ENCODE peak calls at places on chromosomes 11 and 22, in seven cellular contexts. B, K, M, E, X, W and L are unnamed samples.

GRCh38 chr11:80136991-80137390 is 696.2 kb upstream of the TENM4 start:
- DNase-seq in K (no peak), X (no peak), E (no peak), W (no peak), B (no peak), M (no peak), L (no peak)

GRCh38 chr11:33060271-33060670 is 20.9 kb downstream of the TCP11L1 start:
- DNase-seq in K (no peak), B (no peak), W (no peak), E (no peak), M (no peak), X (no peak), L (no peak)

GRCh38 chr11:36162282-36162825 is 126.9 kb downstream of the COMMD9 start:
- DNase-seq in W (no peak), E (no peak), K (no peak), M (no peak), X (no peak), B (no peak), L (no peak)

GRCh38 chr11:121328967-121329653 is 36.5 kb downstream of the SC5D start:
- DNase-seq in B (no peak), X (no peak), E (no peak), W (no peak), K (no peak), M (no peak), L (no peak)

GRCh38 chr22:26169312-26170111 is at the start of gene SEZ6L:
- DNase-seq in B (no peak), M (no peak), E (peak; percentile 31), W (peak; percentile 18), X (no peak), K (peak; percentile 41), L (no peak)

GRCh38 chr22:26681395-26681821 is 24.0 kb downstream of the MIAT start:
- DNase-seq in E (no peak), K (no peak), X (no peak), M (no peak), W (no peak), B (no peak), L (no peak)

GRCh38 chr11:34637303-34637702 is 16.4 kb downstream of the EHF start:
- DNase-seq in M (no peak), E (no peak), X (no peak), K (no peak), B (no peak), W (no peak), L (peak; percentile 71)

GRCh38 chr22:16717699-16718558 is 107.3 kb downstream of the XKR3 start:
- DNase-seq in B (no peak), K (no peak), W (no peak), E (no peak), M (no peak), X (no peak), L (no peak)

GRCh38 chr11:83156996-83157754 is at the start of gene PCF11:
- DNase-seq in E (no peak), K (peak; percentile 92), B (no peak), X (no peak), W (no peak), M (no peak), L (no peak)

GRCh38 chr11:110962907-110963306 is 250.7 kb upstream of the ARHGAP20 start:
- DNase-seq in X (no peak), M (no peak), W (no peak), E (no peak), K (no peak), B (no peak), L (no peak)

GRCh38 chr11:77074626-77075221 is 8.0 kb downstream of the CAPN5 start:
- DNase-seq in M (no peak), E (no peak), X (no peak), K (no peak), B (no peak), W (no peak), L (no peak)

GRCh38 chr22:29679316-29679715 is 40.5 kb upstream of the CABP7 start:
- DNase-seq in B (no peak), E (no peak), K (no peak), M (no peak), W (no peak), X (no peak), L (peak; percentile 71)

GRCh38 chr11:66415423-66415822 is 5.4 kb upstream of the NPAS4 start:
- DNase-seq in X (no peak), W (no peak), M (no peak), K (no peak), B (no peak), E (no peak), L (no peak)

GRCh38 chr11:93000511-93001476 is 31.3 kb downstream of the MTNR1B start:
- DNase-seq in M (peak; percentile 90), K (no peak), E (no peak), X (peak; percentile 8), W (no peak), B (no peak), L (no peak)

GRCh38 chr11:116311141-116311540 is 461.6 kb downstream of the BUD13 start:
- DNase-seq in E (no peak), W (no peak), B (no peak), M (no peak), X (no peak), K (no peak), L (no peak)